ENCODE peak calls at places on chromosomes 13 and 19, in six cellular contexts. P, E, X, Z, L and K are unnamed samples.

GRCh38 chr13:40200273-40200978 is 466.0 kb downstream of the FOXO1 start:
- DNase-seq in P (no peak), E (no peak), X (no peak), Z (no peak), L (no peak), K (no peak)

GRCh38 chr13:30847697-30848307 is 58.3 kb upstream of the MEDAG start:
- DNase-seq in P (no peak), E (peak), X (peak), Z (peak), L (no peak), K (no peak)

GRCh38 chr13:114017966-114018365 is 44.1 kb upstream of the C13orf46 start:
- DNase-seq in P (no peak), E (no peak), X (no peak), Z (no peak), L (no peak), K (no peak)

GRCh38 chr19:48639483-48640375 is 2.5 kb upstream of the DBP start:
- DNase-seq in P (no peak), E (no peak), X (no peak), Z (no peak), L (no peak), K (no peak)

GRCh38 chr13:48506092-48506701 is 26.7 kb downstream of the RCBTB2 start:
- DNase-seq in P (peak), E (no peak), X (no peak), Z (no peak), L (no peak), K (no peak)

GRCh38 chr19:30070970-30071632 is 129.1 kb downstream of the URI1 start:
- DNase-seq in P (peak), E (no peak), X (no peak), Z (no peak), L (peak), K (no peak)

GRCh38 chr19:14542721-14543328 is 13.4 kb downstream of the TECR start:
- DNase-seq in P (no peak), E (peak), X (no peak), Z (peak), L (no peak), K (no peak)

GRCh38 chr13:109782823-109783411 is 3.5 kb downstream of the IRS2 start:
- DNase-seq in P (no peak), E (no peak), X (no peak), Z (no peak), L (no peak), K (peak)

GRCh38 chr19:17553256-17553655 is 2.2 kb upstream of the COLGALT1 start:
- DNase-seq in P (peak), E (peak), X (peak), Z (peak), L (peak), K (peak)

GRCh38 chr13:69524459-69525155 is 583.0 kb upstream of the ATXN8OS start:
- DNase-seq in P (no peak), E (no peak), X (no peak), Z (peak), L (no peak), K (no peak)